ENCODE peak calls at places on chromosomes 4 and X, in seven cellular contexts. F, V, E, C, S, W and K are unnamed samples.

GRCh38 chr4:181569553-181569952 is 673.6 kb upstream of the TENM3 start:
- DNase-seq in F (no peak), V (no peak), E (peak), C (peak), S (no peak), W (peak), K (peak)

GRCh38 chrX:45077748-45078424 is 122.8 kb downstream of the DIPK2B start:
- DNase-seq in F (no peak), V (no peak), E (no peak), C (no peak), S (no peak), W (no peak), K (no peak)

GRCh38 chr4:16893141-16893571 is 5.3 kb downstream of the LDB2 start:
- DNase-seq in F (no peak), V (no peak), E (no peak), C (no peak), S (no peak), W (peak), K (no peak)

GRCh38 chr4:177554966-177555574 is 112.8 kb upstream of the AGA start:
- DNase-seq in F (no peak), V (no peak), E (peak), C (peak), S (no peak), W (peak), K (no peak)

GRCh38 chrX:107562482-107562881 is 65.8 kb upstream of the PRPS1 start:
- DNase-seq in F (no peak), V (no peak), E (no peak), C (no peak), S (no peak), W (peak), K (peak)

GRCh38 chr4:163063891-163064290 is 102.8 kb downstream of the NAF1 start:
- DNase-seq in F (no peak), V (no peak), E (no peak), C (no peak), S (no peak), W (peak), K (no peak)

GRCh38 chrX:141947350-141947749 is 43.7 kb downstream of the MAGEC1 start:
- DNase-seq in F (no peak), V (no peak), E (no peak), C (no peak), S (no peak), W (no peak), K (no peak)

GRCh38 chrX:86830685-86831084 is 682.4 kb downstream of the DACH2 start:
- DNase-seq in F (no peak), V (no peak), E (no peak), C (no peak), S (no peak), W (no peak), K (no peak)

GRCh38 chr4:158162637-158163036 is 10.2 kb downstream of the GASK1B start:
- DNase-seq in F (no peak), V (no peak), E (no peak), C (no peak), S (no peak), W (peak), K (no peak)

GRCh38 chr4:102169345-102169744 is 175.9 kb downstream of the SLC39A8 start:
- DNase-seq in F (no peak), V (no peak), E (no peak), C (peak), S (peak), W (no peak), K (no peak)

GRCh38 chr4:38856046-38856445 is 571 bp downstream of the TLR6 start:
- DNase-seq in F (no peak), V (no peak), E (no peak), C (no peak), S (no peak), W (no peak), K (no peak)